ENCODE peak calls at places on chromosomes 1 and 21, in eight cellular contexts. One of them, this sample, is unnamed.

GRCh38 chr1:15678578-15678977 is 5.5 kb upstream of the PLEKHM2 start:
- DNase-seq in left ventricle myocardium inferior: no peak
- DNase-seq in heart left ventricle: no peak
- DNase-seq in CD14-positive monocyte: peak
- DNase-seq in AG09309: peak
- DNase-seq in heart right ventricle: no peak
- DNase-seq in omental fat pad: no peak
- DNase-seq in cardiac muscle cell: no peak
- DNase-seq in this sample: no peak

GRCh38 chr21:36179145-36179544 is 22.5 kb downstream of the DOP1B start:
- DNase-seq in left ventricle myocardium inferior: no peak
- DNase-seq in heart right ventricle: no peak
- DNase-seq in cardiac muscle cell: no peak
- DNase-seq in heart left ventricle: no peak
- DNase-seq in omental fat pad: no peak
- DNase-seq in AG09309: no peak
- DNase-seq in CD14-positive monocyte: no peak
- DNase-seq in this sample: no peak

GRCh38 chr1:170044187-170044586 is 30.3 kb downstream of the KIFAP3 start:
- DNase-seq in cardiac muscle cell: no peak
- DNase-seq in AG09309: no peak
- DNase-seq in heart right ventricle: no peak
- DNase-seq in omental fat pad: no peak
- DNase-seq in left ventricle myocardium inferior: no peak
- DNase-seq in heart left ventricle: no peak
- DNase-seq in CD14-positive monocyte: no peak
- DNase-seq in this sample: no peak

GRCh38 chr21:37668462-37669239 is 247.6 kb downstream of the KCNJ6 start:
- DNase-seq in omental fat pad: no peak
- DNase-seq in AG09309: no peak
- DNase-seq in CD14-positive monocyte: no peak
- DNase-seq in heart left ventricle: no peak
- DNase-seq in cardiac muscle cell: no peak
- DNase-seq in left ventricle myocardium inferior: no peak
- DNase-seq in heart right ventricle: no peak
- DNase-seq in this sample: no peak

GRCh38 chr1:35881850-35882273 is 1.1 kb upstream of the AGO1 start:
- DNase-seq in left ventricle myocardium inferior: no peak
- DNase-seq in CD14-positive monocyte: no peak
- DNase-seq in AG09309: no peak
- DNase-seq in heart right ventricle: no peak
- DNase-seq in heart left ventricle: no peak
- DNase-seq in cardiac muscle cell: no peak
- DNase-seq in omental fat pad: no peak
- DNase-seq in this sample: no peak

GRCh38 chr1:10065344-10065685 is 32.6 kb downstream of the UBE4B start:
- DNase-seq in heart right ventricle: no peak
- DNase-seq in omental fat pad: no peak
- DNase-seq in heart left ventricle: peak
- DNase-seq in left ventricle myocardium inferior: no peak
- DNase-seq in CD14-positive monocyte: peak
- DNase-seq in cardiac muscle cell: peak
- DNase-seq in AG09309: no peak
- DNase-seq in this sample: no peak

GRCh38 chr1:8941906-8942305 is 3.8 kb upstream of the CA6 start:
- DNase-seq in cardiac muscle cell: no peak
- DNase-seq in heart left ventricle: no peak
- DNase-seq in omental fat pad: no peak
- DNase-seq in heart right ventricle: no peak
- DNase-seq in CD14-positive monocyte: no peak
- DNase-seq in AG09309: peak
- DNase-seq in left ventricle myocardium inferior: no peak
- DNase-seq in this sample: no peak

GRCh38 chr21:45209046-45209445 is 78.6 kb downstream of the POFUT2 start:
- DNase-seq in cardiac muscle cell: no peak
- DNase-seq in heart right ventricle: no peak
- DNase-seq in CD14-positive monocyte: no peak
- DNase-seq in AG09309: peak
- DNase-seq in heart left ventricle: no peak
- DNase-seq in omental fat pad: no peak
- DNase-seq in left ventricle myocardium inferior: no peak
- DNase-seq in this sample: no peak

GRCh38 chr1:164678289-164678688 is 119.3 kb downstream of the PBX1 start:
- DNase-seq in left ventricle myocardium inferior: no peak
- DNase-seq in heart left ventricle: no peak
- DNase-seq in CD14-positive monocyte: no peak
- DNase-seq in omental fat pad: no peak
- DNase-seq in AG09309: no peak
- DNase-seq in heart right ventricle: no peak
- DNase-seq in cardiac muscle cell: no peak
- DNase-seq in this sample: no peak

GRCh38 chr1:112982853-112983539 is 27.0 kb upstream of the SLC16A1 start:
- DNase-seq in left ventricle myocardium inferior: no peak
- DNase-seq in heart left ventricle: peak
- DNase-seq in cardiac muscle cell: peak
- DNase-seq in CD14-positive monocyte: no peak
- DNase-seq in omental fat pad: no peak
- DNase-seq in AG09309: no peak
- DNase-seq in heart right ventricle: no peak
- DNase-seq in this sample: no peak

GRCh38 chr1:93751391-93752250 is 70.0 kb upstream of the BCAR3 start:
- DNase-seq in AG09309: no peak
- DNase-seq in CD14-positive monocyte: no peak
- DNase-seq in cardiac muscle cell: peak
- DNase-seq in omental fat pad: no peak
- DNase-seq in heart left ventricle: peak
- DNase-seq in heart right ventricle: peak
- DNase-seq in left ventricle myocardium inferior: peak
- DNase-seq in this sample: no peak

GRCh38 chr1:177959793-177960515 is 9.9 kb downstream of the SEC16B start:
- DNase-seq in omental fat pad: no peak
- DNase-seq in cardiac muscle cell: peak
- DNase-seq in heart right ventricle: no peak
- DNase-seq in heart left ventricle: no peak
- DNase-seq in left ventricle myocardium inferior: no peak
- DNase-seq in CD14-positive monocyte: no peak
- DNase-seq in AG09309: peak
- DNase-seq in this sample: no peak

GRCh38 chr1:54238353-54239040 is 38.5 kb downstream of the MRPL37 start:
- DNase-seq in omental fat pad: no peak
- DNase-seq in CD14-positive monocyte: peak
- DNase-seq in cardiac muscle cell: no peak
- DNase-seq in left ventricle myocardium inferior: no peak
- DNase-seq in heart right ventricle: no peak
- DNase-seq in heart left ventricle: no peak
- DNase-seq in AG09309: no peak
- DNase-seq in this sample: no peak

GRCh38 chr1:78493456-78493855 is 2.7 kb downstream of the PTGFR start:
- DNase-seq in heart left ventricle: no peak
- DNase-seq in heart right ventricle: no peak
- DNase-seq in cardiac muscle cell: no peak
- DNase-seq in left ventricle myocardium inferior: no peak
- DNase-seq in omental fat pad: no peak
- DNase-seq in AG09309: no peak
- DNase-seq in CD14-positive monocyte: no peak
- DNase-seq in this sample: no peak

GRCh38 chr1:231334079-231334666 is 3.5 kb downstream of the EXOC8 start:
- DNase-seq in heart left ventricle: no peak
- DNase-seq in left ventricle myocardium inferior: no peak
- DNase-seq in AG09309: no peak
- DNase-seq in CD14-positive monocyte: no peak
- DNase-seq in cardiac muscle cell: no peak
- DNase-seq in omental fat pad: no peak
- DNase-seq in heart right ventricle: no peak
- DNase-seq in this sample: no peak

GRCh38 chr1:222711319-222712252 is 705 bp downstream of the AIDA start:
- DNase-seq in heart right ventricle: peak
- DNase-seq in heart left ventricle: peak
- DNase-seq in left ventricle myocardium inferior: peak
- DNase-seq in omental fat pad: no peak
- DNase-seq in CD14-positive monocyte: peak
- DNase-seq in AG09309: no peak
- DNase-seq in cardiac muscle cell: peak
- DNase-seq in this sample: peak

DNA sequence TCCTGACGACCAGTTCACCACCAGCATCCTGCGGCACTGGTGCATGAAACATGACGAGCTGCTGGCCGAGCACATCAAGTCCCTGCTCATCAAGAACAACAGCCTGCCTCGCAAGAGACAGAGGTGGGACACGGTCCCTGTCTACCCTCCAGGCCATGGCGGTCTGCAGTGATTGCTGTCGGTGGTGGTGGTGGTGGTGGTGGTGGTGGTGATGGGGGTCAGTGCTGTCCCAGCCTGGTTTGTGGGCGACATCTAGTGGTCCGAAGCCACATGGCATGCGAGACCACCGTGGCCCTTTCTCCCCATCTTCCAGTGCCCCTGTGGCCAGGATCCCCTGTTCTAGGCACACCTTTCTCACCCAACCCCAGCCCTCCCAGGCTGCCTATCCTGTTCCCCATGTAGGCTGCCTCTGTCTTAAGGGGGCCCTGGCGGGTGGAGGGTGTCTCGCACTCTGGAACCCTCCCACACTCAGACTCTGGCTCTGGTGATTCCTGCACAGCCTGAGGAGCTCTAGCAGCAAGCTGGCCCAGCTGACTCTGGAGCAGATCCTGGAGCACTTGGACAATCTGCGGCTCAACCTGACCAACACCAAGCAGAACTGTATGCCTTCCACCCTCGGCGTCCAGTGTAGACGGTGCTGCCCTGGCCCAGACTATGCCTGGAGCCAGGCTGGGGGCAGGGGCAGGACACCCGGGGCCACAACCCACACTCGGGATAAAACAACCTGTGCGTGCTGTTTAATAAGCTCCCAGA is 3.2 kb upstream of the SLC27A3 start:
- DNase-seq in left ventricle myocardium inferior: no peak
- DNase-seq in CD14-positive monocyte: no peak
- DNase-seq in AG09309: no peak
- DNase-seq in heart left ventricle: no peak
- DNase-seq in omental fat pad: no peak
- DNase-seq in heart right ventricle: peak
- DNase-seq in cardiac muscle cell: no peak
- DNase-seq in this sample: no peak
- TF ChIP-seq CTCF in left ventricle myocardium inferior: peak
- TF ChIP-seq CTCF in CD14-positive monocyte: no peak
- TF ChIP-seq CTCF in AG09309: peak
- TF ChIP-seq CTCF in heart left ventricle: peak
- TF ChIP-seq CTCF in omental fat pad: no peak
- TF ChIP-seq CTCF in heart right ventricle: peak
- TF ChIP-seq CTCF in cardiac muscle cell: peak
- TF ChIP-seq CTCF in this sample: no peak

DNA sequence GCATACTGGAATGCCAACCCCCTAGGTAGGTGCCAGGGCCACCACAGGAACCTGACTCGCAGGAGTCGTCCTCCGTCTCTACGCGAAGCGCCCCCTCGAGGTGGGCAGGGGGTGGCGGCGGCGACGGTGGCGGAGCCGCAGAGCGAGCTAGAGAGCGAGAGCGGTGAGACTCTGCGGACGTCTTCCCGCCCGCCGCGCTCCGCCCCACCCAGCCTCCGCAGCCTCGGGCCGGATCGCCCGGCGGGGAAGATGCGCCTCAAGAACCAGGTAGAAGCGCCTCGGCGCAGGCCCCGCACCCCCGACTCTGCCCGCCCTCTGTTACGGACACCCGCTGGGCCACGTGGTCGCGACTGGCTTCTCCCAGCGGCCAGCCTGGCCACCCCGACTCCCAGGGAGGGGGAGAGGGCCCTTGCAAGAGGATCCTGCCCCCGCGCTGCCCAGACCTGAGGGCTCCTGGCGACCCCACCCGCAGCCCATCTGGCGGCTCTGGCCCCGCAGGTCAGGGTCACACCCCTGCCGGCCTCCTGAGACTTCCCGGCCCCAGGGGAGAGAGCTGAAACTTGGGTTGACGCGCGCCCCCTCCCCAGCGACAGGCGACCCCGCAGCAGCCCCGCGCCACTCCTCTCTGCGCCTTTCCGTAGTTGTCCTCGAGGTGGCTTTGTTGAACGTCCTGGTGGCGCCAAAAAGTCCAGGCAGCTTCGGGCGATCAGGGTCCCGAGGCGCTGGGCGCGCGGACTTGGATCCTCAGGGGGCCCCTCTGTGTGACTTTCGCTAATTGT is 24.4 kb upstream of the AGBL4 start:
- DNase-seq in cardiac muscle cell: peak
- DNase-seq in heart right ventricle: peak
- DNase-seq in heart left ventricle: no peak
- DNase-seq in omental fat pad: no peak
- DNase-seq in AG09309: no peak
- DNase-seq in CD14-positive monocyte: no peak
- DNase-seq in left ventricle myocardium inferior: no peak
- DNase-seq in this sample: no peak
- TF ChIP-seq CTCF in cardiac muscle cell: peak
- TF ChIP-seq CTCF in heart right ventricle: peak
- TF ChIP-seq CTCF in heart left ventricle: no peak
- TF ChIP-seq CTCF in omental fat pad: no peak
- TF ChIP-seq CTCF in AG09309: no peak
- TF ChIP-seq CTCF in CD14-positive monocyte: no peak
- TF ChIP-seq CTCF in left ventricle myocardium inferior: peak
- TF ChIP-seq CTCF in this sample: no peak

DNA sequence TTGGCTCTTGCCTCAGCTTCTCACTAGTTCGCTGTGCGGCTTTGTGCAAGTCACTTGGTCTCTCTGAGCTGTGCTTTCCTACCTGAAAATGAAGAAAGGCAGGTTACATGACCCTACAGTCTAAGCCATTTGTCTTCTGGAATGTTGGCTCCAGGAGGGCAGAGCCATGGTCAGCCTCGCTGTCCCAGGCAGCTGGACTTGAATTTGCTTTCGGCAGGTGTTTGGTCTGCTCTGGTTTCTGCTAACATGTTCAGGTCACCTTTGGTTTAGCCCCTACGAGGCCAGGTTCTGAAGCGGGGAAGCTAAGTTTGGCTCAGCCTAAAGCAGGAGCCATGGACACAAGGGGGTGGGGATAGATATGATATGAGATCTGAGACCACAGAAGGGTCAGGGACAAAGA is 19.1 kb downstream of the LRRC38 start:
- DNase-seq in left ventricle myocardium inferior: no peak
- DNase-seq in heart right ventricle: no peak
- DNase-seq in omental fat pad: no peak
- DNase-seq in heart left ventricle: no peak
- DNase-seq in cardiac muscle cell: no peak
- DNase-seq in AG09309: no peak
- DNase-seq in CD14-positive monocyte: no peak
- DNase-seq in this sample: no peak
- TF ChIP-seq CTCF in left ventricle myocardium inferior: no peak
- TF ChIP-seq CTCF in heart right ventricle: no peak
- TF ChIP-seq CTCF in omental fat pad: no peak
- TF ChIP-seq CTCF in heart left ventricle: no peak
- TF ChIP-seq CTCF in cardiac muscle cell: no peak
- TF ChIP-seq CTCF in AG09309: no peak
- TF ChIP-seq CTCF in CD14-positive monocyte: no peak
- TF ChIP-seq CTCF in this sample: no peak

DNA sequence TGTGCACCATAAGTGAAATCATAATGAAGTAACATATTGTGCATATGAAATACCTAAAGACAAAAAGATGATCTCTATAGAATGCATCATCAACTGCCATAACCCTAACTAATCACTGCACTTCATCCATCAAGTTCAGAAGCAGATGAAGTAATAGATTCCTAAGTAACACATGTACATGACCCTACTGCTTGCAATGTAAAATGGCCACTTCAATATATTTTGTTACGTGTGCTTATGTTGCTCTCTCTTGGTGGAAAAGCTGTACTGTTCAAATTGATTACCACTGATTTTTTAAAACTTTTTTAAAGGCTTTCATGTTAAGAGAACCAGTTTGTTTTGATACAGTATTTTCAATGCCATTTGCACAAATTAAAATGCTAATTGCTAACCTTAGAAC is 141.8 kb downstream of the TTLL7 start:
- DNase-seq in omental fat pad: no peak
- DNase-seq in left ventricle myocardium inferior: no peak
- DNase-seq in AG09309: peak
- DNase-seq in heart right ventricle: no peak
- DNase-seq in cardiac muscle cell: peak
- DNase-seq in CD14-positive monocyte: no peak
- DNase-seq in heart left ventricle: no peak
- DNase-seq in this sample: no peak
- TF ChIP-seq CTCF in omental fat pad: no peak
- TF ChIP-seq CTCF in left ventricle myocardium inferior: peak
- TF ChIP-seq CTCF in AG09309: peak
- TF ChIP-seq CTCF in heart right ventricle: peak
- TF ChIP-seq CTCF in cardiac muscle cell: peak
- TF ChIP-seq CTCF in CD14-positive monocyte: no peak
- TF ChIP-seq CTCF in heart left ventricle: peak
- TF ChIP-seq CTCF in this sample: no peak